ENCODE peak calls at places on chromosome 17, in eight cellular contexts. One of them, this sample, is unnamed.

GRCh38 chr17:43367588-43368242 is 31.1 kb upstream of the ARL4D start:
- DNase-seq in NB4: peak; percentile 89
- DNase-seq in uterus: no peak
- DNase-seq in stomach: no peak
- DNase-seq in adrenal gland: no peak
- DNase-seq in upper lobe of left lung: no peak
- DNase-seq in GM12892: peak; percentile 38
- DNase-seq in ovary: peak; percentile 47
- DNase-seq in this sample: no peak

GRCh38 chr17:10741416-10742140 is 11.8 kb upstream of the TMEM220 start:
- DNase-seq in NB4: no peak
- DNase-seq in uterus: no peak
- DNase-seq in stomach: peak; percentile 25
- DNase-seq in adrenal gland: peak; percentile 45
- DNase-seq in upper lobe of left lung: peak; percentile 36
- DNase-seq in GM12892: no peak
- DNase-seq in ovary: no peak
- DNase-seq in this sample: no peak

GRCh38 chr17:37067555-37068111 is 118.9 kb downstream of the AATF start:
- DNase-seq in NB4: no peak
- DNase-seq in uterus: no peak
- DNase-seq in stomach: peak; percentile 93
- DNase-seq in adrenal gland: peak; percentile 86
- DNase-seq in upper lobe of left lung: peak; percentile 79
- DNase-seq in GM12892: no peak
- DNase-seq in ovary: peak; percentile 60
- DNase-seq in this sample: no peak

GRCh38 chr17:40538936-40539705 is 26.2 kb downstream of the CCR7 start:
- DNase-seq in NB4: no peak
- DNase-seq in uterus: no peak
- DNase-seq in stomach: no peak
- DNase-seq in adrenal gland: no peak
- DNase-seq in upper lobe of left lung: no peak
- DNase-seq in GM12892: no peak
- DNase-seq in ovary: no peak
- DNase-seq in this sample: no peak

GRCh38 chr17:28612531-28612930 is 1.5 kb downstream of the RSKR start:
- DNase-seq in NB4: peak; percentile 24
- DNase-seq in uterus: no peak
- DNase-seq in stomach: no peak
- DNase-seq in adrenal gland: no peak
- DNase-seq in upper lobe of left lung: no peak
- DNase-seq in GM12892: no peak
- DNase-seq in ovary: no peak
- DNase-seq in this sample: no peak

GRCh38 chr17:44501866-44502265 is 1.3 kb downstream of the GPATCH8 start:
- DNase-seq in NB4: peak; percentile 23
- DNase-seq in uterus: no peak
- DNase-seq in stomach: no peak
- DNase-seq in adrenal gland: no peak
- DNase-seq in upper lobe of left lung: no peak
- DNase-seq in GM12892: no peak
- DNase-seq in ovary: no peak
- DNase-seq in this sample: no peak

GRCh38 chr17:80941171-80941570 is 50.5 kb upstream of the CHMP6 start:
- DNase-seq in NB4: no peak
- DNase-seq in uterus: peak; percentile 20
- DNase-seq in stomach: no peak
- DNase-seq in adrenal gland: no peak
- DNase-seq in upper lobe of left lung: peak; percentile 67
- DNase-seq in GM12892: no peak
- DNase-seq in ovary: no peak
- DNase-seq in this sample: no peak

GRCh38 chr17:48456584-48456983 is 26.6 kb upstream of the SKAP1 start:
- DNase-seq in NB4: no peak
- DNase-seq in uterus: no peak
- DNase-seq in stomach: no peak
- DNase-seq in adrenal gland: no peak
- DNase-seq in upper lobe of left lung: no peak
- DNase-seq in GM12892: no peak
- DNase-seq in ovary: no peak
- DNase-seq in this sample: no peak

DNA sequence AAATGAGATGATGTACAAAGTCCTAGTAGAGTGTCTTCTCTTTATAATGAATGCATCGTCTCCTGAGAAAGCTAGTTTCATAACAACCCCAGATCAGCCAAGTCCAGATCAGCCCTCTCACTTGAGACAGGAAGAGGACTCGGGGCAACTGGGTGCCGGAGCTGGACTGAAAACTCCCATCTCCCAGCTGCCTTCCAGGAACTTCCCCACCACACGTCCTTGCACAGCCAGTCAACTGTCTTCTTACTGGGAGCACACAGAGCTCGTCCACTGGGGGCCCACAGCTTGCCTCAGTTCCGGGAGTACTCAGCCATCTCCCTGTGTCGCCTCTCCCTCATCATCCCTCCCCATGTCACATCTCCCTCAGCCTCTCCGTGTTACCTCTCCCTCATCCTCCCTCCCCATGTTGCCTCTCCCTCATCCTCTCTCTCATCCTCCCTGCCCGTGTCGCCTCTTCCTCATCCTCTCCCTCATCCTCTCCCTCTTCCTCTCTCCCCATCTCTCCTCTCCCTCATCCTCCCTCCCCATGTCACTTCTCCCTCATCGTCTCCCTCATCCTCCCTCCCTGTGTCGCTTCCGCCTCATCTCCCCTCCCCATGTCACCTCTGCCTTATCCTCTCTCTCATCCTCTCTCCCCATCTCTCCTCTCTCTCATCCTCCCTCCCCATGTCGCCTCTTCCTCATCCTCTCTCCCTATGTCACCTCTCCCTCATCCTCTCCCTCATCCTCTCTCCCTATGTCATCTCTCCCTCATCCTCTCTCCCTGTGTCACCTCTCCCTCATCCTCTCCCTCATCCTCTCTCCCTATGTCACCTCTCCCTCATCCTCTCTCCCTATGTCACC is 22.4 kb upstream of the KCNH6 start:
- DNase-seq in NB4: no peak
- DNase-seq in uterus: no peak
- DNase-seq in stomach: no peak
- DNase-seq in adrenal gland: no peak
- DNase-seq in upper lobe of left lung: no peak
- DNase-seq in GM12892: no peak
- DNase-seq in ovary: no peak
- DNase-seq in this sample: no peak
- TF ChIP-seq POLR2A in NB4: no peak
- TF ChIP-seq POLR2A in uterus: no peak
- TF ChIP-seq POLR2A in stomach: no peak
- TF ChIP-seq POLR2A in adrenal gland: no peak
- TF ChIP-seq POLR2A in upper lobe of left lung: peak; percentile 46
- TF ChIP-seq POLR2A in GM12892: no peak
- TF ChIP-seq POLR2A in ovary: no peak
- TF ChIP-seq POLR2A in this sample: no peak

GRCh38 chr17:16981928-16982327 is 10.0 kb upstream of the TNFRSF13B start:
- DNase-seq in NB4: no peak
- DNase-seq in uterus: no peak
- DNase-seq in stomach: no peak
- DNase-seq in adrenal gland: no peak
- DNase-seq in upper lobe of left lung: no peak
- DNase-seq in GM12892: no peak
- DNase-seq in ovary: no peak
- DNase-seq in this sample: no peak

GRCh38 chr17:16980061-16980460 is 8.1 kb upstream of the TNFRSF13B start:
- DNase-seq in NB4: no peak
- DNase-seq in uterus: no peak
- DNase-seq in stomach: no peak
- DNase-seq in adrenal gland: no peak
- DNase-seq in upper lobe of left lung: no peak
- DNase-seq in GM12892: no peak
- DNase-seq in ovary: no peak
- DNase-seq in this sample: no peak

GRCh38 chr17:16976686-16977550 is 5.0 kb upstream of the TNFRSF13B start:
- DNase-seq in NB4: no peak
- DNase-seq in uterus: no peak
- DNase-seq in stomach: no peak
- DNase-seq in adrenal gland: no peak
- DNase-seq in upper lobe of left lung: no peak
- DNase-seq in GM12892: no peak
- DNase-seq in ovary: no peak
- DNase-seq in this sample: no peak

GRCh38 chr17:16977932-16978331 is 6.0 kb upstream of the TNFRSF13B start:
- DNase-seq in NB4: no peak
- DNase-seq in uterus: no peak
- DNase-seq in stomach: no peak
- DNase-seq in adrenal gland: no peak
- DNase-seq in upper lobe of left lung: no peak
- DNase-seq in GM12892: no peak
- DNase-seq in ovary: no peak
- DNase-seq in this sample: no peak

DNA sequence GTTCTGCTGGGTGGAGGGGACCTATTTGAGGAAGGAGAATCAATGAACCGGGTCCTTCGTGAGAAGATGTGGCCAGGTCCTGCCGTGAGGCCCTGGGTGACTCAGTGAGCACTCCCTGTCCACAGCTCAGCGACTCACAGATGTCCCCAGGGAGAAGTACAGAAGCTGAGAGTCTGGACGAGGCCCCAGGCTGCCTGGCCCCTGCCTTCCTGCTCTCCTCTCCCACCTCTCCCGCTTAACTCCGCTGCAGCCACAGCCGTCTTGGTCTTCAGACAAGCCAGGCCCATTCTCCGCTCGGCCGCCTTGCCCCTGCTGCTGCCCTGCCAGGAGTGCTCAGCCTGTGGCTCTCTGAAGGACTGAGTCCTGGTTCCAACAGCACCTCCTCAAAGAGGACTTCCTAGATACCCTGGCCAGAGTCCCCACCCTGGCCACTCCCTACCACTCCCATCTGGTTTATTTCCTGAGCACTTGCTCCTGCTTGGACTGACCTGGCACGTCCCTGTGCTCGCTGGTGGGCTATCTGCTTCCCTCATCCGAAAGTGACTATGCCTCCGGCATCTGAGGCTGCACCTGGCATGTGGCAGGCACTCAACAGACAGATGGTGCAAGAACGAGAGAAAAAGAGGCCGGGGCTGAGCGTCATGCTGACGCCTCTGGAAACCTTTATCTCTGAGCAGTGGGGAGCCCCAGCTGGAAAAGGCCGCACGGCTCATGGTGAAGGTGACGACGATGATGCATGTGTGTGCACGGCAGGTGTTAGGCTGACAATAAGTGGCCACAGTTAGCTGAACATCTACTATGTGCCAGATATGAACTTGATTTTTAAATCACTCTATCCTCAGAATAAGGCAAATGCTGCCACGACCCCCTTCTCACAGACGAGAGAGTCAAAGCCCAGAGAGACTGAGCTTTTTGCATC is 9.2 kb upstream of the TNFRSF13B start:
- DNase-seq in NB4: peak; percentile 88
- DNase-seq in uterus: no peak
- DNase-seq in stomach: no peak
- DNase-seq in adrenal gland: no peak
- DNase-seq in upper lobe of left lung: no peak
- DNase-seq in GM12892: no peak
- DNase-seq in ovary: no peak
- DNase-seq in this sample: no peak
- TF ChIP-seq POLR2A in NB4: no peak
- TF ChIP-seq POLR2A in uterus: no peak
- TF ChIP-seq POLR2A in stomach: no peak
- TF ChIP-seq POLR2A in adrenal gland: no peak
- TF ChIP-seq POLR2A in upper lobe of left lung: no peak
- TF ChIP-seq POLR2A in GM12892: no peak
- TF ChIP-seq POLR2A in ovary: no peak
- TF ChIP-seq POLR2A in this sample: no peak

GRCh38 chr17:21285164-21286065 is 904 bp downstream of the MAP2K3 start:
- DNase-seq in NB4: peak; percentile 60
- DNase-seq in uterus: peak; percentile 47
- DNase-seq in stomach: peak; percentile 61
- DNase-seq in adrenal gland: peak; percentile 65
- DNase-seq in upper lobe of left lung: peak; percentile 82
- DNase-seq in GM12892: no peak
- DNase-seq in ovary: peak; percentile 48
- DNase-seq in this sample: no peak

GRCh38 chr17:21287703-21288449 is 3.4 kb downstream of the MAP2K3 start:
- DNase-seq in NB4: peak; percentile 99
- DNase-seq in uterus: peak; percentile 88
- DNase-seq in stomach: peak; percentile 99
- DNase-seq in adrenal gland: peak; percentile 98
- DNase-seq in upper lobe of left lung: peak; percentile 94
- DNase-seq in GM12892: no peak
- DNase-seq in ovary: peak; percentile 83
- DNase-seq in this sample: no peak

GRCh38 chr17:21284319-21285163 is at the start of gene MAP2K3:
- DNase-seq in NB4: peak; percentile 100
- DNase-seq in uterus: peak; percentile 99
- DNase-seq in stomach: peak; percentile 100
- DNase-seq in adrenal gland: peak; percentile 99
- DNase-seq in upper lobe of left lung: peak; percentile 99
- DNase-seq in GM12892: peak; percentile 99
- DNase-seq in ovary: peak; percentile 99
- DNase-seq in this sample: peak; percentile 98

GRCh38 chr17:21286771-21287702 is 2.5 kb downstream of the MAP2K3 start:
- DNase-seq in NB4: peak; percentile 15
- DNase-seq in uterus: no peak
- DNase-seq in stomach: peak; percentile 88
- DNase-seq in adrenal gland: no peak
- DNase-seq in upper lobe of left lung: no peak
- DNase-seq in GM12892: no peak
- DNase-seq in ovary: peak; percentile 17
- DNase-seq in this sample: no peak

DNA sequence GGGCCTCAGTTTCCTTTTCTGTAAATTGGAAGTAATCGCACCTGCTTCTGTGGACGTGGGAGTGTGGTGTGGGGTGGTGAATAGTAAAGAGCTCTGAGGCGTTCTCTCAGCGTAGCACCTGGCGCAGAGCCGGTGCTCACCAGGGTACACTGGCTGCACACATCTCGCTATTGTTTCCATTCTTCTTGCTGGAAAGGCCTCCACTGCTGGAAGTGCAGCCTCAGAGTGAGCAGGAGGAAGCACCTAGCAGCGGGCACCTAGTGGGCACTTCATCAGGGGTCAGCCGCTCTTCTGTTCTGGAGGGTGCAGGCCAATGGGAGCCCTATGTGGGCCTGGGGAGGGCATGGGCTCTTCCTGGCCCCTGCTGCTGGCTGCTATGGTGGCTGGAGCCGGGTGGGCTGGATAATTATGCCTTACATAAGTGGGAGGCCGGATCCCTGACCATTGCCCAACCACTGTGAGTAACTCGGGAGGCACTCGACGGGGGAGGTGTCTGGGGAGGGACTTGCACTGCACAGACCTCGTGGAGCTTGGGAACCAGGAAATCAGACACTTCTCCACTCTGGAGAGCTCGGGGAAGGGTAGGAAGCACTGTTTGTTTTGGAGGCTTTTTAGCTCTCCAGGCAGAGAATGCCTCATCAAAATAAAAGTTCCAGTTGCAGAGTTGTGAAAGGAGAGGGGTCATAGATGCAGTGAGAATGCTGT is 1.7 kb downstream of the MAP2K3 start:
- DNase-seq in NB4: peak; percentile 96
- DNase-seq in uterus: peak; percentile 88
- DNase-seq in stomach: peak; percentile 91
- DNase-seq in adrenal gland: peak; percentile 83
- DNase-seq in upper lobe of left lung: no peak
- DNase-seq in GM12892: no peak
- DNase-seq in ovary: peak; percentile 92
- DNase-seq in this sample: no peak
- TF ChIP-seq POLR2A in NB4: peak; percentile 35
- TF ChIP-seq POLR2A in uterus: no peak
- TF ChIP-seq POLR2A in stomach: no peak
- TF ChIP-seq POLR2A in adrenal gland: peak; percentile 94
- TF ChIP-seq POLR2A in upper lobe of left lung: peak; percentile 81
- TF ChIP-seq POLR2A in GM12892: no peak
- TF ChIP-seq POLR2A in ovary: no peak
- TF ChIP-seq POLR2A in this sample: no peak

GRCh38 chr17:35448899-35449227 is 297 bp upstream of the SLFN13 start:
- DNase-seq in NB4: no peak
- DNase-seq in uterus: no peak
- DNase-seq in stomach: no peak
- DNase-seq in adrenal gland: no peak
- DNase-seq in upper lobe of left lung: no peak
- DNase-seq in GM12892: no peak
- DNase-seq in ovary: no peak
- DNase-seq in this sample: no peak
- TF ChIP-seq POLR2A in NB4: no peak
- TF ChIP-seq POLR2A in uterus: no peak
- TF ChIP-seq POLR2A in stomach: no peak
- TF ChIP-seq POLR2A in adrenal gland: no peak
- TF ChIP-seq POLR2A in upper lobe of left lung: no peak
- TF ChIP-seq POLR2A in GM12892: no peak
- TF ChIP-seq POLR2A in ovary: no peak
- TF ChIP-seq POLR2A in this sample: no peak